ENCODE peak calls at places on chromosomes 3 and 15, in eight cellular contexts. S is spleen; B is astrocyte of the spinal cord; L is mucosa of descending colon; Y is tibial nerve; O is neural progenitor cell; J is CD8-positive, alpha-beta T cell; G is Panc1. M is an unnamed sample.

GRCh38 chr3:23710555-23710954 is 95.2 kb upstream of the UBE2E1 start:
- DNase-seq in S (no peak), G (no peak), B (peak; percentile 78), L (no peak), Y (no peak), O (peak; percentile 11), J (no peak), M (no peak)

GRCh38 chr3:72745146-72745976 is 102.9 kb downstream of the SHQ1 start:
- DNase-seq in L (peak; percentile 50), G (no peak), O (peak; percentile 13), Y (no peak), S (no peak), J (no peak), B (peak; percentile 32), M (no peak)

GRCh38 chr15:75651810-75652543 is 4.3 kb downstream of the SNX33 start:
- DNase-seq in J (no peak), S (no peak), O (no peak), B (no peak), G (no peak), L (no peak), Y (no peak), M (no peak)

GRCh38 chr15:33311312-33311971 is 675 bp downstream of the RYR3 start:
- DNase-seq in Y (no peak), O (peak; percentile 67), B (no peak), J (no peak), L (no peak), G (no peak), S (no peak), M (no peak)

GRCh38 chr15:48914717-48915116 is 36.8 kb downstream of the EID1 start:
- DNase-seq in Y (no peak), O (no peak), L (no peak), J (no peak), B (no peak), G (no peak), S (no peak), M (no peak)

GRCh38 chr3:129238945-129239705 is 10.3 kb upstream of the COPG1 start:
- DNase-seq in L (no peak), O (no peak), G (no peak), B (no peak), Y (no peak), S (no peak), J (no peak), M (peak; percentile 77)

GRCh38 chr15:47711654-47712053 is 5.7 kb upstream of the SEMA6D start:
- DNase-seq in J (no peak), O (peak; percentile 50), B (no peak), S (no peak), Y (no peak), L (no peak), G (no peak), M (peak; percentile 51)

GRCh38 chr3:46453526-46454208 is 11.0 kb downstream of the LTF start:
- DNase-seq in B (no peak), G (no peak), Y (no peak), J (no peak), S (no peak), L (no peak), O (no peak), M (no peak)

GRCh38 chr15:82168757-82169156 is 93.8 kb downstream of the EFL1 start:
- DNase-seq in G (no peak), S (no peak), L (no peak), J (no peak), O (no peak), B (no peak), Y (no peak), M (no peak)

GRCh38 chr3:96657710-96658109 is 156.7 kb upstream of the EPHA6 start:
- DNase-seq in Y (no peak), G (no peak), O (no peak), J (no peak), B (no peak), L (no peak), S (no peak), M (no peak)

GRCh38 chr15:92960996-92961681 is 61.0 kb downstream of the CHD2 start:
- DNase-seq in O (no peak), L (no peak), G (no peak), B (no peak), Y (no peak), S (no peak), J (no peak), M (no peak)

GRCh38 chr3:99846472-99846871 is 28.8 kb downstream of the CMSS1 start:
- DNase-seq in J (no peak), S (no peak), L (no peak), G (no peak), Y (no peak), O (no peak), B (peak; percentile 40), M (peak; percentile 31)

GRCh38 chr3:33075996-33076395 is 20.9 kb downstream of the GLB1 start:
- DNase-seq in G (no peak), S (no peak), Y (no peak), O (no peak), L (no peak), B (no peak), J (no peak), M (no peak)

GRCh38 chr3:138230525-138230924 is 43.4 kb downstream of the ARMC8 start:
- DNase-seq in S (no peak), J (no peak), Y (no peak), L (no peak), G (no peak), B (peak; percentile 30), O (no peak), M (no peak)

GRCh38 chr3:195888981-195889842 is 19.1 kb downstream of the TNK2 start:
- DNase-seq in Y (no peak), B (no peak), J (no peak), L (no peak), G (no peak), S (no peak), O (no peak), M (no peak)

GRCh38 chr3:17639765-17640164 is 102.7 kb downstream of the TBC1D5 start:
- DNase-seq in G (peak; percentile 57), S (no peak), B (peak; percentile 84), Y (no peak), J (no peak), O (no peak), L (no peak), M (peak; percentile 97)

GRCh38 chr15:77497108-77497737 is 76.5 kb downstream of the HMG20A start:
- DNase-seq in G (no peak), S (peak; percentile 75), Y (peak; percentile 24), O (no peak), B (peak; percentile 76), L (no peak), J (no peak), M (peak; percentile 94)

GRCh38 chr3:32910954-32911353 is 40.5 kb upstream of the CCR4 start:
- DNase-seq in Y (no peak), S (no peak), L (no peak), G (no peak), J (no peak), B (no peak), O (no peak), M (no peak)

GRCh38 chr15:48696627-48697312 is 51.3 kb upstream of the FBN1 start:
- DNase-seq in B (peak; percentile 45), Y (no peak), L (no peak), J (no peak), S (no peak), G (no peak), O (no peak), M (no peak)

GRCh38 chr15:87758739-87759457 is 497.6 kb downstream of the NTRK3 start:
- DNase-seq in B (no peak), L (no peak), G (no peak), S (no peak), Y (no peak), J (no peak), O (no peak), M (no peak)

GRCh38 chr3:119099785-119100184 is 46.2 kb upstream of the TEX55 start:
- DNase-seq in S (no peak), G (no peak), O (no peak), J (no peak), L (no peak), B (no peak), Y (no peak), M (no peak)

GRCh38 chr3:25527796-25528195 is 99.7 kb downstream of the RARB start:
- DNase-seq in B (peak; percentile 52), O (peak; percentile 49), G (no peak), L (no peak), S (no peak), Y (no peak), J (no peak), M (no peak)

GRCh38 chr3:114879059-114880031 is 267.7 kb downstream of the ZBTB20 start:
- DNase-seq in O (no peak), B (peak; percentile 62), G (no peak), L (no peak), J (no peak), S (no peak), Y (no peak), M (peak; percentile 51)

GRCh38 chr15:91031796-91032195 is 9.4 kb upstream of the VPS33B start:
- DNase-seq in O (no peak), J (no peak), S (no peak), Y (no peak), G (no peak), L (no peak), B (no peak), M (no peak)

GRCh38 chr3:177013681-177014280 is 183.5 kb downstream of the TBL1XR1 start:
- DNase-seq in S (no peak), J (no peak), L (no peak), Y (no peak), G (no peak), B (no peak), O (no peak), M (no peak)
- TF ChIP-seq CTCF in S (no peak), J (no peak), L (no peak), Y (no peak), G (no peak), B (no peak), O (no peak), M (no peak)

GRCh38 chr3:9826815-9827574 is 16.8 kb downstream of the RPUSD3 start:
- DNase-seq in J (no peak), L (no peak), Y (no peak), B (no peak), S (no peak), O (peak; percentile 54), G (no peak), M (peak; percentile 41)
- TF ChIP-seq CTCF in J (no peak), L (no peak), Y (no peak), B (peak; percentile 8), S (no peak), O (peak; percentile 54), G (no peak), M (peak; percentile 34)

GRCh38 chr3:11447584-11448200 is 175.5 kb downstream of the ATG7 start:
- DNase-seq in O (no peak), J (no peak), S (no peak), G (no peak), B (no peak), Y (no peak), L (no peak), M (no peak)
- TF ChIP-seq CTCF in O (no peak), J (no peak), S (no peak), G (no peak), B (no peak), Y (no peak), L (no peak), M (no peak)

GRCh38 chr3:124234852-124235252 is 242.9 kb upstream of the ROPN1 start:
- DNase-seq in Y (no peak), G (no peak), J (no peak), S (peak; percentile 76), B (no peak), L (no peak), O (no peak), M (no peak)
- TF ChIP-seq CTCF in Y (no peak), G (no peak), J (no peak), S (no peak), B (no peak), L (no peak), O (no peak), M (no peak)

M was measured in MCF 10A.